ENCODE peak calls at places on chromosomes 4 and X, in seven cellular contexts. I is GM12891, Y is SK-N-SH, Q is HepG2, H is GM12878, T is K562, Z is H1. U is an unnamed sample.
A peak's percentile ranks its signal among the peaks of the same experiment; 100 is the strongest.

GRCh38 chr4:96913437-96914075 is 1073.7 kb downstream of the PDHA2 start:
- DNase-seq in I (no peak), Y (peak; percentile 45), Q (no peak), H (no peak), T (no peak), Z (no peak), U (no peak)

GRCh38 chr4:153345011-153345981 is 808 bp downstream of the MND1 start:
- DNase-seq in I (no peak), Y (peak; percentile 74), Q (peak; percentile 64), H (no peak), T (peak; percentile 17), Z (no peak), U (peak; percentile 17)

GRCh38 chr4:36281384-36282106 is at the start of gene DTHD1:
- DNase-seq in I (no peak), Y (no peak), Q (no peak), H (no peak), T (no peak), Z (no peak), U (no peak)

GRCh38 chrX:123807825-123808416 is 51.9 kb upstream of the XIAP start:
- DNase-seq in I (no peak), Y (no peak), Q (no peak), H (no peak), T (peak; percentile 33), Z (no peak), U (no peak)

GRCh38 chr4:112358952-112359749 is 62.0 kb downstream of the ALPK1 start:
- DNase-seq in I (no peak), Y (no peak), Q (no peak), H (no peak), T (no peak), Z (no peak), U (no peak)

GRCh38 chrX:111337067-111337466 is 66.8 kb upstream of the CAPN6 start:
- DNase-seq in I (no peak), Y (no peak), Q (no peak), H (no peak), T (no peak), Z (no peak), U (no peak)

GRCh38 chrX:153004780-153005179 is 10.9 kb upstream of the PNMA5 start:
- DNase-seq in I (no peak), Y (no peak), Q (no peak), H (no peak), T (no peak), Z (no peak), U (no peak)

GRCh38 chr4:84877051-84877833 is 89.2 kb downstream of the WDFY3 start:
- DNase-seq in I (no peak), Y (no peak), Q (no peak), H (no peak), T (no peak), Z (no peak), U (no peak)

DNA sequence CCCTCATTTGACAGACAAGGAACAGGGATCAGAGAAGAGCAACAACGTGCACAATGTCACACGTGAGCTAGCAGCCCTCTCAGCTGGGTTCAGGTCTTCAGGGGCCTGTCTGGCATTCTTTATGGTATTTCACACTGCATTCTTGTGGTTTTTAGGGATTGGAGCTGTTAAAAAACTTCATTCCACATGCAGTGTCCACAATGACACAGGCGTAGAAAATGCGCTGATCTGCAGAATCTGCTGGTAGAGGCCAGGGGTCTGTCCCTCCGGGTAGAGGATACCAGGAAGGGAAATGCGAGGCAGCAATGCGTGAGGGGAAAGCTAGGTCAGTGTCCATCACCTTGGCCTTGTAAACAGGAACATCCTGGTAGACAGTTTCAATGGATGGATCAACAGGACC is 36.6 kb downstream of the MAP7D3 start:
- DNase-seq in I (no peak), Y (no peak), Q (peak; percentile 15), H (no peak), T (no peak), Z (no peak), U (no peak)
- TF ChIP-seq POLR2AphosphoS5 in I (no peak), Y (no peak), Q (no peak), H (no peak), T (no peak), Z (no peak), U (no peak)

DNA sequence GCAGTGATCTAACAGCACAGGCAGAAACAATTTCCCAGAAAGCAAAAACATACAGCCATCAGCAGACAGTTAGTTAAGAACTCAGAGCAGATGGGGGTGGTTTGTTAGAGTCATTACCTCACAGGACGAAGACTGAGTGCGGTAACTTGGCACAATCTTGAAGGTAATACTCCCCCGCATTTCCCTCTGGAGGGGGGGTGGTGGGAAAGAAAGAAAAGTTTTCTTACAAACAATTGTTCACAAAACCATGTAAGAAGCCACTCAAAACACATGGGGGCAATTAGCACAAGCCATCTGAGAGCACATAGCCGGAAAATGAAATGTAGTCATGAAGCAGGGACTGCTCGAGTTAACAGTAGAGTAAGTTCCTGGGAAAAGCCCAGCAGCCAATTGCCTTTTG is 112.5 kb downstream of the NYX start:
- DNase-seq in I (no peak), Y (no peak), Q (no peak), H (no peak), T (peak; percentile 25), Z (no peak), U (no peak)
- TF ChIP-seq TAF1 in I (no peak), Y (no peak), Q (no peak), H (no peak), T (no peak), Z (no peak), U (no peak)

GRCh38 chr4:183840311-183840710 is 64.8 kb upstream of the STOX2 start:
- DNase-seq in I (peak; percentile 42), Y (peak; percentile 77), Q (peak; percentile 60), H (peak; percentile 5), T (peak; percentile 62), Z (peak; percentile 86), U (peak; percentile 40)
- TF ChIP-seq POLR2AphosphoS5 in I (no peak), Y (no peak), Q (no peak), H (no peak), T (no peak), Z (no peak), U (no peak)

GRCh38 chr4:20354120-20354519 is 102.4 kb downstream of the SLIT2 start:
- DNase-seq in I (no peak), Y (no peak), Q (no peak), H (no peak), T (no peak), Z (no peak), U (no peak)
- TF ChIP-seq TAF1 in I (no peak), Y (no peak), Q (no peak), H (no peak), T (no peak), Z (no peak), U (no peak)

GRCh38 chr4:152029631-152030030 is 268.8 kb upstream of the GATB start:
- DNase-seq in I (no peak), Y (no peak), Q (no peak), H (no peak), T (no peak), Z (no peak), U (no peak)

GRCh38 chr4:152036626-152037025 is 275.8 kb upstream of the GATB start:
- DNase-seq in I (no peak), Y (no peak), Q (no peak), H (no peak), T (no peak), Z (no peak), U (no peak)

GRCh38 chr4:152033621-152034020 is 272.8 kb upstream of the GATB start:
- DNase-seq in I (no peak), Y (no peak), Q (no peak), H (no peak), T (no peak), Z (no peak), U (no peak)

GRCh38 chr4:152028131-152028530 is 267.3 kb upstream of the GATB start:
- DNase-seq in I (no peak), Y (no peak), Q (no peak), H (no peak), T (no peak), Z (no peak), U (no peak)

GRCh38 chr4:152032722-152033131 is 271.9 kb upstream of the GATB start:
- DNase-seq in I (no peak), Y (no peak), Q (no peak), H (no peak), T (no peak), Z (no peak), U (no peak)
- TF ChIP-seq POLR2AphosphoS5 in I (no peak), Y (no peak), Q (no peak), H (no peak), T (no peak), Z (no peak), U (no peak)

GRCh38 chr4:91830681-91831395 is 472.9 kb upstream of the GRID2 start:
- DNase-seq in I (no peak), Y (no peak), Q (no peak), H (no peak), T (no peak), Z (no peak), U (no peak)

GRCh38 chr4:91827914-91828313 is 475.9 kb upstream of the GRID2 start:
- DNase-seq in I (no peak), Y (no peak), Q (no peak), H (no peak), T (no peak), Z (no peak), U (no peak)

GRCh38 chr4:91824773-91825172 is 479.0 kb upstream of the GRID2 start:
- DNase-seq in I (no peak), Y (no peak), Q (no peak), H (no peak), T (no peak), Z (no peak), U (no peak)

GRCh38 chr4:91826186-91826585 is 477.6 kb upstream of the GRID2 start:
- DNase-seq in I (no peak), Y (no peak), Q (no peak), H (no peak), T (no peak), Z (no peak), U (no peak)

GRCh38 chr4:91829531-91829930 is 474.2 kb upstream of the GRID2 start:
- DNase-seq in I (no peak), Y (no peak), Q (no peak), H (no peak), T (no peak), Z (no peak), U (no peak)
- TF ChIP-seq TAF1 in I (no peak), Y (no peak), Q (no peak), H (no peak), T (no peak), Z (no peak), U (no peak)